ENCODE peak calls at places on chromosomes 11 and 22, in four cellular contexts. One of them, this sample, is unnamed.

GRCh38 chr22:34776827-34777226 is 289.1 kb upstream of the ISX start:
- DNase-seq in brain microvascular endothelial cell: no peak
- DNase-seq in activated effector memory CD4-positive, alpha-beta T cell treated with anti-CD3 and anti-CD28 coated beads, Interleukin-2, amount 50 U/mL, for 16 hours: no peak
- DNase-seq in activated CD8-positive, alpha-beta memory T cell treated with anti-CD3 and anti-CD28 coated beads for 48 hours: no peak
- DNase-seq in this sample: no peak

GRCh38 chr22:17931400-17931825 is 92.9 kb downstream of the MICAL3 start:
- DNase-seq in brain microvascular endothelial cell: no peak
- DNase-seq in activated CD8-positive, alpha-beta memory T cell treated with anti-CD3 and anti-CD28 coated beads for 48 hours: no peak
- DNase-seq in activated effector memory CD4-positive, alpha-beta T cell treated with anti-CD3 and anti-CD28 coated beads, Interleukin-2, amount 50 U/mL, for 16 hours: no peak
- DNase-seq in this sample: no peak

GRCh38 chr22:44181033-44181911 is 547 bp downstream of the PARVG start:
- DNase-seq in activated CD8-positive, alpha-beta memory T cell treated with anti-CD3 and anti-CD28 coated beads for 48 hours: peak
- DNase-seq in activated effector memory CD4-positive, alpha-beta T cell treated with anti-CD3 and anti-CD28 coated beads, Interleukin-2, amount 50 U/mL, for 16 hours: peak
- DNase-seq in brain microvascular endothelial cell: no peak
- DNase-seq in this sample: no peak

GRCh38 chr11:121671276-121672168 is 218.8 kb upstream of the SORL1-AS1 start:
- DNase-seq in brain microvascular endothelial cell: no peak
- DNase-seq in activated CD8-positive, alpha-beta memory T cell treated with anti-CD3 and anti-CD28 coated beads for 48 hours: no peak
- DNase-seq in activated effector memory CD4-positive, alpha-beta T cell treated with anti-CD3 and anti-CD28 coated beads, Interleukin-2, amount 50 U/mL, for 16 hours: no peak
- DNase-seq in this sample: no peak

GRCh38 chr22:29306175-29306829 is at the start of gene GAS2L1:
- DNase-seq in activated effector memory CD4-positive, alpha-beta T cell treated with anti-CD3 and anti-CD28 coated beads, Interleukin-2, amount 50 U/mL, for 16 hours: peak
- DNase-seq in activated CD8-positive, alpha-beta memory T cell treated with anti-CD3 and anti-CD28 coated beads for 48 hours: no peak
- DNase-seq in brain microvascular endothelial cell: peak
- DNase-seq in this sample: no peak

GRCh38 chr11:64916040-64916847 is 765 bp downstream of the ATG2A start:
- DNase-seq in brain microvascular endothelial cell: no peak
- DNase-seq in activated effector memory CD4-positive, alpha-beta T cell treated with anti-CD3 and anti-CD28 coated beads, Interleukin-2, amount 50 U/mL, for 16 hours: peak
- DNase-seq in activated CD8-positive, alpha-beta memory T cell treated with anti-CD3 and anti-CD28 coated beads for 48 hours: no peak
- DNase-seq in this sample: no peak

GRCh38 chr22:43185860-43186261 is 1.1 kb downstream of the TTLL12 start:
- DNase-seq in activated CD8-positive, alpha-beta memory T cell treated with anti-CD3 and anti-CD28 coated beads for 48 hours: no peak
- DNase-seq in brain microvascular endothelial cell: peak
- DNase-seq in activated effector memory CD4-positive, alpha-beta T cell treated with anti-CD3 and anti-CD28 coated beads, Interleukin-2, amount 50 U/mL, for 16 hours: no peak
- DNase-seq in this sample: no peak

GRCh38 chr11:1161410-1162152 is 3.8 kb downstream of the MUC5AC start:
- DNase-seq in activated effector memory CD4-positive, alpha-beta T cell treated with anti-CD3 and anti-CD28 coated beads, Interleukin-2, amount 50 U/mL, for 16 hours: no peak
- DNase-seq in activated CD8-positive, alpha-beta memory T cell treated with anti-CD3 and anti-CD28 coated beads for 48 hours: no peak
- DNase-seq in brain microvascular endothelial cell: no peak
- DNase-seq in this sample: no peak

GRCh38 chr11:34468209-34468841 is 29.6 kb downstream of the CAT start:
- DNase-seq in activated effector memory CD4-positive, alpha-beta T cell treated with anti-CD3 and anti-CD28 coated beads, Interleukin-2, amount 50 U/mL, for 16 hours: peak
- DNase-seq in brain microvascular endothelial cell: peak
- DNase-seq in activated CD8-positive, alpha-beta memory T cell treated with anti-CD3 and anti-CD28 coated beads for 48 hours: no peak
- DNase-seq in this sample: peak

GRCh38 chr22:45529966-45530575 is 27.4 kb downstream of the FBLN1 start:
- DNase-seq in brain microvascular endothelial cell: no peak
- DNase-seq in activated effector memory CD4-positive, alpha-beta T cell treated with anti-CD3 and anti-CD28 coated beads, Interleukin-2, amount 50 U/mL, for 16 hours: no peak
- DNase-seq in activated CD8-positive, alpha-beta memory T cell treated with anti-CD3 and anti-CD28 coated beads for 48 hours: no peak
- DNase-seq in this sample: no peak

GRCh38 chr11:19979519-19979845 is 180.8 kb downstream of the DBX1 start:
- DNase-seq in brain microvascular endothelial cell: no peak
- DNase-seq in activated effector memory CD4-positive, alpha-beta T cell treated with anti-CD3 and anti-CD28 coated beads, Interleukin-2, amount 50 U/mL, for 16 hours: no peak
- DNase-seq in activated CD8-positive, alpha-beta memory T cell treated with anti-CD3 and anti-CD28 coated beads for 48 hours: no peak
- DNase-seq in this sample: peak

GRCh38 chr11:2294340-2295290 is 7.1 kb downstream of the C11orf21 start:
- DNase-seq in activated CD8-positive, alpha-beta memory T cell treated with anti-CD3 and anti-CD28 coated beads for 48 hours: no peak
- DNase-seq in activated effector memory CD4-positive, alpha-beta T cell treated with anti-CD3 and anti-CD28 coated beads, Interleukin-2, amount 50 U/mL, for 16 hours: no peak
- DNase-seq in brain microvascular endothelial cell: no peak
- DNase-seq in this sample: no peak

GRCh38 chr11:3894128-3894731 is 38.8 kb downstream of the STIM1 start:
- DNase-seq in activated CD8-positive, alpha-beta memory T cell treated with anti-CD3 and anti-CD28 coated beads for 48 hours: no peak
- DNase-seq in brain microvascular endothelial cell: no peak
- DNase-seq in activated effector memory CD4-positive, alpha-beta T cell treated with anti-CD3 and anti-CD28 coated beads, Interleukin-2, amount 50 U/mL, for 16 hours: no peak
- DNase-seq in this sample: peak

GRCh38 chr22:44365196-44365802 is 52.5 kb upstream of the SHISAL1 start:
- DNase-seq in brain microvascular endothelial cell: no peak
- DNase-seq in activated effector memory CD4-positive, alpha-beta T cell treated with anti-CD3 and anti-CD28 coated beads, Interleukin-2, amount 50 U/mL, for 16 hours: no peak
- DNase-seq in activated CD8-positive, alpha-beta memory T cell treated with anti-CD3 and anti-CD28 coated beads for 48 hours: no peak
- DNase-seq in this sample: no peak

GRCh38 chr22:44777364-44777756 is 25.0 kb downstream of the ARHGAP8 start:
- DNase-seq in activated effector memory CD4-positive, alpha-beta T cell treated with anti-CD3 and anti-CD28 coated beads, Interleukin-2, amount 50 U/mL, for 16 hours: no peak
- DNase-seq in activated CD8-positive, alpha-beta memory T cell treated with anti-CD3 and anti-CD28 coated beads for 48 hours: no peak
- DNase-seq in brain microvascular endothelial cell: no peak
- DNase-seq in this sample: no peak

GRCh38 chr11:112570335-112570734 is 309.7 kb upstream of the PLET1 start:
- DNase-seq in brain microvascular endothelial cell: no peak
- DNase-seq in activated CD8-positive, alpha-beta memory T cell treated with anti-CD3 and anti-CD28 coated beads for 48 hours: no peak
- DNase-seq in activated effector memory CD4-positive, alpha-beta T cell treated with anti-CD3 and anti-CD28 coated beads, Interleukin-2, amount 50 U/mL, for 16 hours: no peak
- DNase-seq in this sample: no peak

GRCh38 chr22:38868286-38868721 is 3.7 kb downstream of the CBX6 start:
- DNase-seq in brain microvascular endothelial cell: no peak
- DNase-seq in activated effector memory CD4-positive, alpha-beta T cell treated with anti-CD3 and anti-CD28 coated beads, Interleukin-2, amount 50 U/mL, for 16 hours: peak
- DNase-seq in activated CD8-positive, alpha-beta memory T cell treated with anti-CD3 and anti-CD28 coated beads for 48 hours: no peak
- DNase-seq in this sample: no peak

GRCh38 chr11:68313574-68314202 is 1.3 kb downstream of the LRP5 start:
- DNase-seq in activated effector memory CD4-positive, alpha-beta T cell treated with anti-CD3 and anti-CD28 coated beads, Interleukin-2, amount 50 U/mL, for 16 hours: no peak
- DNase-seq in brain microvascular endothelial cell: peak
- DNase-seq in activated CD8-positive, alpha-beta memory T cell treated with anti-CD3 and anti-CD28 coated beads for 48 hours: no peak
- DNase-seq in this sample: no peak

GRCh38 chr22:42945736-42946135 is 69.2 kb downstream of the PACSIN2 start:
- DNase-seq in activated effector memory CD4-positive, alpha-beta T cell treated with anti-CD3 and anti-CD28 coated beads, Interleukin-2, amount 50 U/mL, for 16 hours: no peak
- DNase-seq in brain microvascular endothelial cell: no peak
- DNase-seq in activated CD8-positive, alpha-beta memory T cell treated with anti-CD3 and anti-CD28 coated beads for 48 hours: no peak
- DNase-seq in this sample: no peak

GRCh38 chr11:67520856-67521824 is 2.1 kb downstream of the CABP2 start:
- DNase-seq in brain microvascular endothelial cell: no peak
- DNase-seq in activated effector memory CD4-positive, alpha-beta T cell treated with anti-CD3 and anti-CD28 coated beads, Interleukin-2, amount 50 U/mL, for 16 hours: peak
- DNase-seq in activated CD8-positive, alpha-beta memory T cell treated with anti-CD3 and anti-CD28 coated beads for 48 hours: no peak
- DNase-seq in this sample: no peak

This sample was measured in GM12864.